ENCODE peak calls at places on chromosomes 6 and 20, in four cellular contexts. One of them, this sample, is unnamed.
A peak's percentile ranks its signal among the peaks of the same experiment; 100 is the strongest.

GRCh38 chr6:10558575-10558974 is 37.4 kb downstream of the GCNT2 start:
- DNase-seq in cardiac muscle cell: no peak
- DNase-seq in OCI-LY7: no peak
- DNase-seq in hippocampal formation: peak; percentile 10
- DNase-seq in this sample: no peak

GRCh38 chr6:135738646-135739045 is 112.9 kb upstream of the PDE7B start:
- DNase-seq in cardiac muscle cell: no peak
- DNase-seq in OCI-LY7: no peak
- DNase-seq in hippocampal formation: no peak
- DNase-seq in this sample: no peak

GRCh38 chr6:122789078-122789861 is at the start of gene SMPDL3A:
- DNase-seq in cardiac muscle cell: peak; percentile 86
- DNase-seq in OCI-LY7: no peak
- DNase-seq in hippocampal formation: peak; percentile 91
- DNase-seq in this sample: peak; percentile 85

GRCh38 chr6:82624251-82624650 is 260.6 kb downstream of the TPBG start:
- DNase-seq in cardiac muscle cell: no peak
- DNase-seq in OCI-LY7: no peak
- DNase-seq in hippocampal formation: no peak
- DNase-seq in this sample: no peak

GRCh38 chr6:159104931-159105330 is 60.1 kb upstream of the TAGAP start:
- DNase-seq in cardiac muscle cell: no peak
- DNase-seq in OCI-LY7: peak; percentile 95
- DNase-seq in hippocampal formation: no peak
- DNase-seq in this sample: peak; percentile 12

GRCh38 chr20:63502671-63503172 is 3.8 kb upstream of the EEF1A2 start:
- DNase-seq in cardiac muscle cell: no peak
- DNase-seq in OCI-LY7: no peak
- DNase-seq in hippocampal formation: no peak
- DNase-seq in this sample: no peak

GRCh38 chr6:54244430-54244829 is 63.8 kb upstream of the TINAG start:
- DNase-seq in cardiac muscle cell: peak; percentile 44
- DNase-seq in OCI-LY7: peak; percentile 11
- DNase-seq in hippocampal formation: no peak
- DNase-seq in this sample: no peak

GRCh38 chr6:45460166-45460565 is 82.4 kb upstream of the SUPT3H start:
- DNase-seq in cardiac muscle cell: no peak
- DNase-seq in OCI-LY7: no peak
- DNase-seq in hippocampal formation: no peak
- DNase-seq in this sample: no peak

GRCh38 chr6:71967436-71967835 is 81.1 kb downstream of the RIMS1 start:
- DNase-seq in cardiac muscle cell: no peak
- DNase-seq in OCI-LY7: no peak
- DNase-seq in hippocampal formation: no peak
- DNase-seq in this sample: no peak

GRCh38 chr6:134686071-134686470 is 263.8 kb downstream of the ALDH8A1 start:
- DNase-seq in cardiac muscle cell: no peak
- DNase-seq in OCI-LY7: no peak
- DNase-seq in hippocampal formation: no peak
- DNase-seq in this sample: no peak

GRCh38 chr20:63553933-63554290 is at the start of gene FNDC11:
- DNase-seq in cardiac muscle cell: peak; percentile 34
- DNase-seq in OCI-LY7: peak; percentile 44
- DNase-seq in hippocampal formation: no peak
- DNase-seq in this sample: peak; percentile 41